ENCODE peak calls at places on chromosomes 7 and 10, in eight cellular contexts. One of them, this sample, is unnamed.

GRCh38 chr10:125146791-125147604 is 13.4 kb downstream of the CTBP2 start:
- DNase-seq in T-helper 2 cell: no peak
- DNase-seq in Calu3: peak
- DNase-seq in SW480: no peak
- DNase-seq in GM12878: no peak
- DNase-seq in stimulated activated CD4-positive, alpha-beta T cell treated with anti-CD3 and anti-CD28 coated beads, Interleukin-12 subunit alpha, Interleukin-12 subunit beta, amount 100 ng/mL, for 4 hours: no peak
- DNase-seq in activated T-cell treated with anti-CD3 and anti-CD28 coated beads for 1 hour: no peak
- DNase-seq in AG04449: no peak
- DNase-seq in this sample: peak

GRCh38 chr7:99121496-99122021 is 22.3 kb downstream of the SMURF1 start:
- DNase-seq in stimulated activated CD4-positive, alpha-beta T cell treated with anti-CD3 and anti-CD28 coated beads, Interleukin-12 subunit alpha, Interleukin-12 subunit beta, amount 100 ng/mL, for 4 hours: no peak
- DNase-seq in T-helper 2 cell: no peak
- DNase-seq in activated T-cell treated with anti-CD3 and anti-CD28 coated beads for 1 hour: no peak
- DNase-seq in GM12878: no peak
- DNase-seq in SW480: no peak
- DNase-seq in AG04449: no peak
- DNase-seq in Calu3: no peak
- DNase-seq in this sample: no peak

GRCh38 chr10:11026761-11027160 is 9.1 kb downstream of the CELF2 start:
- DNase-seq in Calu3: no peak
- DNase-seq in T-helper 2 cell: no peak
- DNase-seq in activated T-cell treated with anti-CD3 and anti-CD28 coated beads for 1 hour: no peak
- DNase-seq in stimulated activated CD4-positive, alpha-beta T cell treated with anti-CD3 and anti-CD28 coated beads, Interleukin-12 subunit alpha, Interleukin-12 subunit beta, amount 100 ng/mL, for 4 hours: no peak
- DNase-seq in AG04449: no peak
- DNase-seq in GM12878: no peak
- DNase-seq in SW480: no peak
- DNase-seq in this sample: no peak

GRCh38 chr10:12549297-12549696 is 199.9 kb downstream of the CAMK1D start:
- DNase-seq in stimulated activated CD4-positive, alpha-beta T cell treated with anti-CD3 and anti-CD28 coated beads, Interleukin-12 subunit alpha, Interleukin-12 subunit beta, amount 100 ng/mL, for 4 hours: no peak
- DNase-seq in GM12878: no peak
- DNase-seq in T-helper 2 cell: no peak
- DNase-seq in AG04449: no peak
- DNase-seq in activated T-cell treated with anti-CD3 and anti-CD28 coated beads for 1 hour: no peak
- DNase-seq in SW480: peak
- DNase-seq in Calu3: peak
- DNase-seq in this sample: no peak

GRCh38 chr7:26348234-26348851 is 56.7 kb downstream of the SNX10 start:
- DNase-seq in stimulated activated CD4-positive, alpha-beta T cell treated with anti-CD3 and anti-CD28 coated beads, Interleukin-12 subunit alpha, Interleukin-12 subunit beta, amount 100 ng/mL, for 4 hours: no peak
- DNase-seq in SW480: no peak
- DNase-seq in Calu3: peak
- DNase-seq in T-helper 2 cell: no peak
- DNase-seq in GM12878: no peak
- DNase-seq in activated T-cell treated with anti-CD3 and anti-CD28 coated beads for 1 hour: no peak
- DNase-seq in AG04449: no peak
- DNase-seq in this sample: no peak

GRCh38 chr7:138095972-138096935 is 20.0 kb downstream of the AKR1D1 start:
- DNase-seq in Calu3: no peak
- DNase-seq in AG04449: no peak
- DNase-seq in activated T-cell treated with anti-CD3 and anti-CD28 coated beads for 1 hour: no peak
- DNase-seq in stimulated activated CD4-positive, alpha-beta T cell treated with anti-CD3 and anti-CD28 coated beads, Interleukin-12 subunit alpha, Interleukin-12 subunit beta, amount 100 ng/mL, for 4 hours: no peak
- DNase-seq in GM12878: no peak
- DNase-seq in SW480: no peak
- DNase-seq in T-helper 2 cell: no peak
- DNase-seq in this sample: no peak

GRCh38 chr7:20310963-20311742 is 19.5 kb upstream of the ITGB8 start:
- DNase-seq in AG04449: no peak
- DNase-seq in SW480: peak
- DNase-seq in T-helper 2 cell: no peak
- DNase-seq in activated T-cell treated with anti-CD3 and anti-CD28 coated beads for 1 hour: no peak
- DNase-seq in Calu3: peak
- DNase-seq in stimulated activated CD4-positive, alpha-beta T cell treated with anti-CD3 and anti-CD28 coated beads, Interleukin-12 subunit alpha, Interleukin-12 subunit beta, amount 100 ng/mL, for 4 hours: no peak
- DNase-seq in GM12878: peak
- DNase-seq in this sample: no peak

GRCh38 chr10:84665883-84666463 is 337.6 kb downstream of the CCSER2 start:
- DNase-seq in GM12878: no peak
- DNase-seq in stimulated activated CD4-positive, alpha-beta T cell treated with anti-CD3 and anti-CD28 coated beads, Interleukin-12 subunit alpha, Interleukin-12 subunit beta, amount 100 ng/mL, for 4 hours: peak
- DNase-seq in T-helper 2 cell: no peak
- DNase-seq in activated T-cell treated with anti-CD3 and anti-CD28 coated beads for 1 hour: no peak
- DNase-seq in Calu3: peak
- DNase-seq in SW480: peak
- DNase-seq in AG04449: no peak
- DNase-seq in this sample: no peak

GRCh38 chr10:124072541-124072940 is 20.9 kb downstream of the CHST15 start:
- DNase-seq in stimulated activated CD4-positive, alpha-beta T cell treated with anti-CD3 and anti-CD28 coated beads, Interleukin-12 subunit alpha, Interleukin-12 subunit beta, amount 100 ng/mL, for 4 hours: no peak
- DNase-seq in Calu3: no peak
- DNase-seq in AG04449: no peak
- DNase-seq in T-helper 2 cell: no peak
- DNase-seq in SW480: no peak
- DNase-seq in activated T-cell treated with anti-CD3 and anti-CD28 coated beads for 1 hour: no peak
- DNase-seq in GM12878: no peak
- DNase-seq in this sample: no peak

GRCh38 chr10:60574388-60574787 is 184.7 kb upstream of the ANK3 start:
- DNase-seq in GM12878: no peak
- DNase-seq in stimulated activated CD4-positive, alpha-beta T cell treated with anti-CD3 and anti-CD28 coated beads, Interleukin-12 subunit alpha, Interleukin-12 subunit beta, amount 100 ng/mL, for 4 hours: no peak
- DNase-seq in activated T-cell treated with anti-CD3 and anti-CD28 coated beads for 1 hour: no peak
- DNase-seq in SW480: no peak
- DNase-seq in AG04449: no peak
- DNase-seq in Calu3: no peak
- DNase-seq in T-helper 2 cell: no peak
- DNase-seq in this sample: no peak

GRCh38 chr10:3263082-3263481 is 90.5 kb upstream of the PITRM1 start:
- DNase-seq in AG04449: no peak
- DNase-seq in SW480: no peak
- DNase-seq in GM12878: no peak
- DNase-seq in activated T-cell treated with anti-CD3 and anti-CD28 coated beads for 1 hour: no peak
- DNase-seq in Calu3: no peak
- DNase-seq in stimulated activated CD4-positive, alpha-beta T cell treated with anti-CD3 and anti-CD28 coated beads, Interleukin-12 subunit alpha, Interleukin-12 subunit beta, amount 100 ng/mL, for 4 hours: no peak
- DNase-seq in T-helper 2 cell: no peak
- DNase-seq in this sample: no peak

GRCh38 chr7:15855726-15856125 is 169.2 kb upstream of the MEOX2 start:
- DNase-seq in GM12878: no peak
- DNase-seq in Calu3: no peak
- DNase-seq in T-helper 2 cell: no peak
- DNase-seq in activated T-cell treated with anti-CD3 and anti-CD28 coated beads for 1 hour: no peak
- DNase-seq in stimulated activated CD4-positive, alpha-beta T cell treated with anti-CD3 and anti-CD28 coated beads, Interleukin-12 subunit alpha, Interleukin-12 subunit beta, amount 100 ng/mL, for 4 hours: no peak
- DNase-seq in SW480: no peak
- DNase-seq in AG04449: no peak
- DNase-seq in this sample: no peak

GRCh38 chr7:54985405-54986360 is 33.1 kb upstream of the EGFR start:
- DNase-seq in SW480: no peak
- DNase-seq in GM12878: no peak
- DNase-seq in AG04449: peak
- DNase-seq in stimulated activated CD4-positive, alpha-beta T cell treated with anti-CD3 and anti-CD28 coated beads, Interleukin-12 subunit alpha, Interleukin-12 subunit beta, amount 100 ng/mL, for 4 hours: no peak
- DNase-seq in Calu3: no peak
- DNase-seq in T-helper 2 cell: no peak
- DNase-seq in activated T-cell treated with anti-CD3 and anti-CD28 coated beads for 1 hour: no peak
- DNase-seq in this sample: no peak

GRCh38 chr7:127396184-127396583 is 3.7 kb upstream of the ZNF800 start:
- DNase-seq in AG04449: no peak
- DNase-seq in activated T-cell treated with anti-CD3 and anti-CD28 coated beads for 1 hour: no peak
- DNase-seq in SW480: no peak
- DNase-seq in stimulated activated CD4-positive, alpha-beta T cell treated with anti-CD3 and anti-CD28 coated beads, Interleukin-12 subunit alpha, Interleukin-12 subunit beta, amount 100 ng/mL, for 4 hours: no peak
- DNase-seq in T-helper 2 cell: no peak
- DNase-seq in GM12878: no peak
- DNase-seq in Calu3: no peak
- DNase-seq in this sample: peak

GRCh38 chr7:85630904-85631582 is 444.2 kb upstream of the SEMA3D start:
- DNase-seq in T-helper 2 cell: no peak
- DNase-seq in SW480: no peak
- DNase-seq in GM12878: no peak
- DNase-seq in stimulated activated CD4-positive, alpha-beta T cell treated with anti-CD3 and anti-CD28 coated beads, Interleukin-12 subunit alpha, Interleukin-12 subunit beta, amount 100 ng/mL, for 4 hours: no peak
- DNase-seq in Calu3: no peak
- DNase-seq in AG04449: no peak
- DNase-seq in activated T-cell treated with anti-CD3 and anti-CD28 coated beads for 1 hour: no peak
- DNase-seq in this sample: no peak

GRCh38 chr10:34147641-34148040 is 667.5 kb downstream of the PARD3 start:
- DNase-seq in GM12878: no peak
- DNase-seq in Calu3: no peak
- DNase-seq in SW480: no peak
- DNase-seq in activated T-cell treated with anti-CD3 and anti-CD28 coated beads for 1 hour: no peak
- DNase-seq in stimulated activated CD4-positive, alpha-beta T cell treated with anti-CD3 and anti-CD28 coated beads, Interleukin-12 subunit alpha, Interleukin-12 subunit beta, amount 100 ng/mL, for 4 hours: no peak
- DNase-seq in T-helper 2 cell: no peak
- DNase-seq in AG04449: no peak
- DNase-seq in this sample: no peak

GRCh38 chr7:117043051-117043546 is 89.8 kb downstream of the ST7 start:
- DNase-seq in stimulated activated CD4-positive, alpha-beta T cell treated with anti-CD3 and anti-CD28 coated beads, Interleukin-12 subunit alpha, Interleukin-12 subunit beta, amount 100 ng/mL, for 4 hours: no peak
- DNase-seq in T-helper 2 cell: no peak
- DNase-seq in SW480: no peak
- DNase-seq in activated T-cell treated with anti-CD3 and anti-CD28 coated beads for 1 hour: no peak
- DNase-seq in GM12878: no peak
- DNase-seq in Calu3: no peak
- DNase-seq in AG04449: no peak
- DNase-seq in this sample: no peak

GRCh38 chr10:91474009-91474408 is 63.9 kb downstream of the HECTD2 start:
- DNase-seq in activated T-cell treated with anti-CD3 and anti-CD28 coated beads for 1 hour: no peak
- DNase-seq in stimulated activated CD4-positive, alpha-beta T cell treated with anti-CD3 and anti-CD28 coated beads, Interleukin-12 subunit alpha, Interleukin-12 subunit beta, amount 100 ng/mL, for 4 hours: no peak
- DNase-seq in GM12878: no peak
- DNase-seq in AG04449: no peak
- DNase-seq in SW480: no peak
- DNase-seq in Calu3: no peak
- DNase-seq in T-helper 2 cell: no peak
- DNase-seq in this sample: no peak

GRCh38 chr10:12262278-12262981 is 66.4 kb downstream of the CDC123 start:
- DNase-seq in Calu3: peak
- DNase-seq in activated T-cell treated with anti-CD3 and anti-CD28 coated beads for 1 hour: no peak
- DNase-seq in SW480: peak
- DNase-seq in AG04449: no peak
- DNase-seq in stimulated activated CD4-positive, alpha-beta T cell treated with anti-CD3 and anti-CD28 coated beads, Interleukin-12 subunit alpha, Interleukin-12 subunit beta, amount 100 ng/mL, for 4 hours: no peak
- DNase-seq in GM12878: no peak
- DNase-seq in T-helper 2 cell: no peak
- DNase-seq in this sample: no peak

GRCh38 chr7:127571741-127572505 is 13.5 kb downstream of the GCC1 start:
- DNase-seq in stimulated activated CD4-positive, alpha-beta T cell treated with anti-CD3 and anti-CD28 coated beads, Interleukin-12 subunit alpha, Interleukin-12 subunit beta, amount 100 ng/mL, for 4 hours: no peak
- DNase-seq in activated T-cell treated with anti-CD3 and anti-CD28 coated beads for 1 hour: no peak
- DNase-seq in SW480: no peak
- DNase-seq in AG04449: no peak
- DNase-seq in GM12878: no peak
- DNase-seq in Calu3: no peak
- DNase-seq in T-helper 2 cell: no peak
- DNase-seq in this sample: no peak